ENCODE peak calls at places on chromosomes 7 and 10, in five cellular contexts. Y is T-helper 17 cell; A is activated CD4-positive, alpha-beta T cell treated with anti-CD3 and anti-CD28 coated beads, Interleukin-2, amount 10 ng/mL, durations not matched to agents 24 days and 14 days; X is IMR-90; O is fibroblast of pulmonary artery. Q is an unnamed sample.

GRCh38 chr7:131500357-131500756 is 56.1 kb downstream of the PODXL start:
- DNase-seq in X (no peak), Y (no peak), O (no peak), A (peak), Q (no peak)

GRCh38 chr10:32035038-32035437 is 21.2 kb downstream of the KIF5B start:
- DNase-seq in Y (no peak), O (no peak), A (no peak), X (no peak), Q (no peak)

GRCh38 chr7:94336009-94336408 is 58.7 kb upstream of the COL1A2 start:
- DNase-seq in Y (no peak), X (peak), A (no peak), O (no peak), Q (no peak)

GRCh38 chr7:47150497-47151260 is 431.2 kb downstream of the TNS3 start:
- DNase-seq in A (no peak), O (no peak), X (no peak), Y (no peak), Q (no peak)

GRCh38 chr10:32347363-32347735 is 391 bp upstream of the EPC1 start:
- DNase-seq in A (no peak), O (no peak), Y (no peak), X (no peak), Q (no peak)

GRCh38 chr10:45091968-45092367 is 91.2 kb downstream of the ZNF22 start:
- DNase-seq in O (no peak), A (no peak), X (no peak), Y (no peak), Q (no peak)

GRCh38 chr7:110317699-110318265 is 773.1 kb upstream of the LRRN3 start:
- DNase-seq in X (peak), O (peak), A (no peak), Y (no peak), Q (no peak)

GRCh38 chr7:31986878-31987518 is 83.2 kb downstream of the PDE1C start:
- DNase-seq in X (peak), O (peak), A (no peak), Y (no peak), Q (no peak)

GRCh38 chr7:7883394-7883793 is 85.2 kb upstream of the GLCCI1 start:
- DNase-seq in Y (no peak), O (no peak), A (no peak), X (no peak), Q (no peak)

GRCh38 chr7:67823345-67823744 is 826.7 kb downstream of the TYW1 start:
- DNase-seq in X (no peak), O (peak), A (no peak), Y (no peak), Q (no peak)

GRCh38 chr7:92586403-92586802 is 3.8 kb downstream of the FAM133B start:
- DNase-seq in A (no peak), Y (no peak), O (peak), X (peak), Q (no peak)

GRCh38 chr7:30142710-30143109 is 7.9 kb downstream of the MTURN start:
- DNase-seq in X (peak), Y (no peak), A (no peak), O (peak), Q (no peak)

Q was measured in effector CD8-positive, alpha-beta T cell.